ENCODE peak calls at places on chromosomes 7 and 10, in eight cellular contexts. One of them, this sample, is unnamed. For H3K4me1, the result is how much of the 10 kb centered on the place peaks cover.

GRCh38 chr7:141071260-141071854 is 2.5 kb upstream of the TMEM178B start:
- DNase-seq in MM.1S: peak
- DNase-seq in adipocyte: peak
- DNase-seq in aorta: no peak
- DNase-seq in body of pancreas: peak
- DNase-seq in upper lobe of right lung: no peak
- DNase-seq in GM23248: peak
- DNase-seq in adrenal gland: peak
- DNase-seq in this sample: peak

GRCh38 chr7:45923290-45923689 is 2.2 kb upstream of the IGFBP3 start:
- DNase-seq in MM.1S: peak
- DNase-seq in adipocyte: peak
- DNase-seq in aorta: peak
- DNase-seq in body of pancreas: peak
- DNase-seq in upper lobe of right lung: peak
- DNase-seq in GM23248: peak
- DNase-seq in adrenal gland: peak
- DNase-seq in this sample: peak

GRCh38 chr10:119466655-119467054 is 75.9 kb downstream of the RGS10 start:
- DNase-seq in MM.1S: no peak
- DNase-seq in adipocyte: no peak
- DNase-seq in aorta: no peak
- DNase-seq in body of pancreas: no peak
- DNase-seq in upper lobe of right lung: no peak
- DNase-seq in GM23248: no peak
- DNase-seq in adrenal gland: no peak
- DNase-seq in this sample: no peak

GRCh38 chr10:5387169-5387568 is 17.5 kb downstream of the TUBAL3 start:
- DNase-seq in MM.1S: no peak
- DNase-seq in adipocyte: no peak
- DNase-seq in aorta: no peak
- DNase-seq in body of pancreas: no peak
- DNase-seq in upper lobe of right lung: no peak
- DNase-seq in GM23248: no peak
- DNase-seq in adrenal gland: no peak
- DNase-seq in this sample: no peak

GRCh38 chr7:95469850-95470249 is 15.9 kb upstream of the ASB4 start:
- DNase-seq in MM.1S: no peak
- DNase-seq in adipocyte: no peak
- DNase-seq in aorta: no peak
- DNase-seq in body of pancreas: no peak
- DNase-seq in upper lobe of right lung: no peak
- DNase-seq in GM23248: no peak
- DNase-seq in adrenal gland: no peak
- DNase-seq in this sample: no peak

GRCh38 chr7:72805526-72806494 is 22.2 kb downstream of the TYW1B start:
- DNase-seq in MM.1S: no peak
- DNase-seq in adipocyte: peak
- DNase-seq in aorta: no peak
- DNase-seq in body of pancreas: no peak
- DNase-seq in upper lobe of right lung: no peak
- DNase-seq in GM23248: peak
- DNase-seq in adrenal gland: peak
- DNase-seq in this sample: no peak

GRCh38 chr10:64219271-64220025 is 698.2 kb downstream of the REEP3 start:
- DNase-seq in MM.1S: peak
- DNase-seq in adipocyte: no peak
- DNase-seq in aorta: no peak
- DNase-seq in body of pancreas: no peak
- DNase-seq in upper lobe of right lung: no peak
- DNase-seq in GM23248: no peak
- DNase-seq in adrenal gland: no peak
- DNase-seq in this sample: no peak

GRCh38 chr10:112934193-112934592 is 15.9 kb upstream of the TCF7L2 start:
- DNase-seq in MM.1S: no peak
- DNase-seq in adipocyte: no peak
- DNase-seq in aorta: no peak
- DNase-seq in body of pancreas: no peak
- DNase-seq in upper lobe of right lung: no peak
- DNase-seq in GM23248: no peak
- DNase-seq in adrenal gland: no peak
- DNase-seq in this sample: no peak

GRCh38 chr7:29350351-29350750 is 155.8 kb downstream of the CHN2 start:
- DNase-seq in MM.1S: no peak
- DNase-seq in adipocyte: no peak
- DNase-seq in aorta: no peak
- DNase-seq in body of pancreas: no peak
- DNase-seq in upper lobe of right lung: no peak
- DNase-seq in GM23248: no peak
- DNase-seq in adrenal gland: peak
- DNase-seq in this sample: no peak

GRCh38 chr7:143129051-143129450 is 2.8 kb upstream of the PIP start:
- DNase-seq in MM.1S: no peak
- DNase-seq in adipocyte: no peak
- DNase-seq in aorta: no peak
- DNase-seq in body of pancreas: no peak
- DNase-seq in upper lobe of right lung: no peak
- DNase-seq in GM23248: no peak
- DNase-seq in adrenal gland: no peak
- DNase-seq in this sample: no peak

GRCh38 chr10:69080231-69080630 is 7.7 kb upstream of the SRGN start:
- DNase-seq in MM.1S: no peak
- DNase-seq in adipocyte: no peak
- DNase-seq in aorta: no peak
- DNase-seq in body of pancreas: no peak
- DNase-seq in upper lobe of right lung: no peak
- DNase-seq in GM23248: no peak
- DNase-seq in adrenal gland: no peak
- DNase-seq in this sample: no peak

GRCh38 chr7:24821045-24821853 is 64.0 kb upstream of the GSDME start:
- DNase-seq in MM.1S: peak
- DNase-seq in adipocyte: peak
- DNase-seq in aorta: no peak
- DNase-seq in body of pancreas: peak
- DNase-seq in upper lobe of right lung: peak
- DNase-seq in GM23248: peak
- DNase-seq in adrenal gland: peak
- DNase-seq in this sample: peak

GRCh38 chr10:46247808-46248569 is 38.8 kb upstream of the ANTXRL start:
- DNase-seq in MM.1S: no peak
- DNase-seq in adipocyte: no peak
- DNase-seq in aorta: no peak
- DNase-seq in body of pancreas: peak
- DNase-seq in upper lobe of right lung: peak
- DNase-seq in GM23248: no peak
- DNase-seq in adrenal gland: no peak
- DNase-seq in this sample: no peak

GRCh38 chr10:129799942-129800341 is 164.1 kb downstream of the EBF3 start:
- DNase-seq in MM.1S: no peak
- DNase-seq in adipocyte: no peak
- DNase-seq in aorta: no peak
- DNase-seq in body of pancreas: no peak
- DNase-seq in upper lobe of right lung: no peak
- DNase-seq in GM23248: no peak
- DNase-seq in adrenal gland: no peak
- DNase-seq in this sample: no peak

GRCh38 chr10:34994565-34995142 is 95.5 kb downstream of the CUL2 start:
- DNase-seq in MM.1S: peak
- DNase-seq in adipocyte: peak
- DNase-seq in aorta: no peak
- DNase-seq in body of pancreas: peak
- DNase-seq in upper lobe of right lung: peak
- DNase-seq in GM23248: peak
- DNase-seq in adrenal gland: peak
- DNase-seq in this sample: no peak

GRCh38 chr10:109898007-109898406 is 25.3 kb downstream of the XPNPEP1 start:
- DNase-seq in MM.1S: no peak
- DNase-seq in adipocyte: no peak
- DNase-seq in aorta: no peak
- DNase-seq in body of pancreas: no peak
- DNase-seq in upper lobe of right lung: no peak
- DNase-seq in GM23248: no peak
- DNase-seq in adrenal gland: no peak
- DNase-seq in this sample: no peak
- H3K4me1 ChIP-seq in MM.1S: under half
- H3K4me1 ChIP-seq in adipocyte: half or more
- H3K4me1 ChIP-seq in aorta: under half
- H3K4me1 ChIP-seq in body of pancreas: half or more
- H3K4me1 ChIP-seq in upper lobe of right lung: half or more
- H3K4me1 ChIP-seq in GM23248: half or more
- H3K4me1 ChIP-seq in adrenal gland: half or more
- H3K4me1 ChIP-seq in this sample: under half

GRCh38 chr7:37346761-37347160 is 101.9 kb downstream of the ELMO1 start:
- DNase-seq in MM.1S: no peak
- DNase-seq in adipocyte: no peak
- DNase-seq in aorta: no peak
- DNase-seq in body of pancreas: no peak
- DNase-seq in upper lobe of right lung: no peak
- DNase-seq in GM23248: no peak
- DNase-seq in adrenal gland: no peak
- DNase-seq in this sample: no peak
- H3K4me1 ChIP-seq in MM.1S: under half
- H3K4me1 ChIP-seq in adipocyte: under half
- H3K4me1 ChIP-seq in aorta: under half
- H3K4me1 ChIP-seq in body of pancreas: under half
- H3K4me1 ChIP-seq in upper lobe of right lung: under half
- H3K4me1 ChIP-seq in GM23248: under half
- H3K4me1 ChIP-seq in adrenal gland: under half
- H3K4me1 ChIP-seq in this sample: under half

GRCh38 chr10:102595293-102595692 is 49.0 kb upstream of the TRIM8 start:
- DNase-seq in MM.1S: no peak
- DNase-seq in adipocyte: no peak
- DNase-seq in aorta: no peak
- DNase-seq in body of pancreas: no peak
- DNase-seq in upper lobe of right lung: no peak
- DNase-seq in GM23248: no peak
- DNase-seq in adrenal gland: no peak
- DNase-seq in this sample: no peak

GRCh38 chr10:102595914-102596313 is 48.4 kb upstream of the TRIM8 start:
- DNase-seq in MM.1S: no peak
- DNase-seq in adipocyte: no peak
- DNase-seq in aorta: no peak
- DNase-seq in body of pancreas: no peak
- DNase-seq in upper lobe of right lung: no peak
- DNase-seq in GM23248: no peak
- DNase-seq in adrenal gland: no peak
- DNase-seq in this sample: no peak

GRCh38 chr10:102597131-102597891 is 47.0 kb upstream of the TRIM8 start:
- DNase-seq in MM.1S: no peak
- DNase-seq in adipocyte: no peak
- DNase-seq in aorta: no peak
- DNase-seq in body of pancreas: no peak
- DNase-seq in upper lobe of right lung: no peak
- DNase-seq in GM23248: no peak
- DNase-seq in adrenal gland: peak
- DNase-seq in this sample: no peak

GRCh38 chr10:102593804-102594079 is 50.5 kb upstream of the TRIM8 start:
- DNase-seq in MM.1S: no peak
- DNase-seq in adipocyte: no peak
- DNase-seq in aorta: no peak
- DNase-seq in body of pancreas: no peak
- DNase-seq in upper lobe of right lung: no peak
- DNase-seq in GM23248: peak
- DNase-seq in adrenal gland: no peak
- DNase-seq in this sample: no peak

DNA sequence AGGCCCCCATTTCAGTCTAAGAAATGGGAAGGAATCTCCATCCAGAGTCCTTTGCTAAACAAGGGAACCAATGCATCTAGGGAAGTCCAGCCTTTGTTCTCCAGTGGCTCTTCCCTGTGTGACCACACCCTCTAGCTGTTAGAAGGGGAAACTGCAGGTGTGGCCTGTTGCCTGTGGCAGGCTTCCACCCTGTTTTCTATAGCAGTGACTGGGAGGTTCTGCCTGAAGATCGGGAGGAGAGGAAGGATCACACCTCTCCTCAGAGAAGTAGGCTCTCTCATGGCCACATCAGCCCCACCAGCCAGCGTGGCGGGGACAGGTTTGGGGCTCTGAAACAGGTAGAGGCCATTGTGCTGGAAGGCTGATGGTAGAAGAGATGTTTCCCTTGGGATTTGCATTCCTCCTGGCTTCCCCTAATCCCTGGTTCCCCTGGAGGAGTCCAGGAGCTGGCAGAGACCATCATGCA is 47.7 kb upstream of the TRIM8 start:
- DNase-seq in MM.1S: peak
- DNase-seq in adipocyte: peak
- DNase-seq in aorta: no peak
- DNase-seq in body of pancreas: peak
- DNase-seq in upper lobe of right lung: no peak
- DNase-seq in GM23248: peak
- DNase-seq in adrenal gland: peak
- DNase-seq in this sample: no peak
- H3K4me1 ChIP-seq in MM.1S: under half
- H3K4me1 ChIP-seq in adipocyte: half or more
- H3K4me1 ChIP-seq in aorta: under half
- H3K4me1 ChIP-seq in body of pancreas: under half
- H3K4me1 ChIP-seq in upper lobe of right lung: under half
- H3K4me1 ChIP-seq in GM23248: under half
- H3K4me1 ChIP-seq in adrenal gland: under half
- H3K4me1 ChIP-seq in this sample: under half

GRCh38 chr7:48088559-48089414 is at the start of gene UPP1:
- DNase-seq in MM.1S: peak
- DNase-seq in adipocyte: peak
- DNase-seq in aorta: peak
- DNase-seq in body of pancreas: peak
- DNase-seq in upper lobe of right lung: peak
- DNase-seq in GM23248: peak
- DNase-seq in adrenal gland: peak
- DNase-seq in this sample: peak
- H3K4me1 ChIP-seq in MM.1S: under half
- H3K4me1 ChIP-seq in adipocyte: half or more
- H3K4me1 ChIP-seq in aorta: under half
- H3K4me1 ChIP-seq in body of pancreas: under half
- H3K4me1 ChIP-seq in upper lobe of right lung: under half
- H3K4me1 ChIP-seq in GM23248: under half
- H3K4me1 ChIP-seq in adrenal gland: half or more
- H3K4me1 ChIP-seq in this sample: under half

DNA sequence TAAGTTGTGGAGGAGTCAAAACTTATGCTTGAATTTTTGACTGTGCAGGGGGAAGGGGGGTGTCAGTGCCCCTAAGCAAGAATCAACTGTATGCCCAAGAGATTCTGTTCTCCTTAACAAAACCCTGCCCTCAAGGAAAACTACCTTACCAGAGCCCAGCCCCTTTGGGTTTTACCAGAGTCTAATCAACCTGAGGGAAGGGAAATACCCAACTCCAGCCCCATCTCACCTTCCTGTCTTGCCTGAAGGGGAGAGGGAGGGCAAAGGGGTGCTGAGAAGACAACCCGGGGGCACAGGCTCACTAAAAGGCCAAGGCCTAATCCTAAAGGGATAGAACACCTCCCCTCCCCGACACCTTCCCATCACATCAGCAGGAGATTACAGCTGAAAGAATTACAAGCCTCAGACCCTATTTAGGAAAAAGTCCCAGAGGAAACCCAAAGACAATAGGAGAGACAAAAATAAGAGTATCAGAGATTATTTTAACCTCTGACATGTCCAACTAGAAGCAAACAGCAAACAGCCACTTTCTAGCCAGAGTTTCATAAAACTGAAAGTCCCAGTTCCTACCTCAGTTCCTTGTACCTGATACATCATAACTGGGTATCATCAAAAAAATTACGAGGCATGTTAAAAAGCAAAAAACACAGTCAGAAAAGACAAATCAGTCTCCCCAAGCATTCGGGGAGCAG is 26.8 kb upstream of the C7orf33 start:
- DNase-seq in MM.1S: peak
- DNase-seq in adipocyte: no peak
- DNase-seq in aorta: no peak
- DNase-seq in body of pancreas: no peak
- DNase-seq in upper lobe of right lung: no peak
- DNase-seq in GM23248: no peak
- DNase-seq in adrenal gland: no peak
- DNase-seq in this sample: no peak
- H3K4me1 ChIP-seq in MM.1S: under half
- H3K4me1 ChIP-seq in adipocyte: under half
- H3K4me1 ChIP-seq in aorta: under half
- H3K4me1 ChIP-seq in body of pancreas: under half
- H3K4me1 ChIP-seq in upper lobe of right lung: under half
- H3K4me1 ChIP-seq in GM23248: under half
- H3K4me1 ChIP-seq in adrenal gland: under half
- H3K4me1 ChIP-seq in this sample: under half

This sample was measured in gastrocnemius medialis.